ENCODE peak calls at places on chromosomes 7 and 10, in nine cellular contexts. V, T, B, W, O, F, H, S and I are unnamed samples. For H3K27me3, the result is how much of the 10 kb centered on the place peaks cover.

GRCh38 chr10:11260136-11260535 is 242.5 kb downstream of the CELF2 start:
- DNase-seq in V (no peak), T (no peak), B (no peak), W (no peak), O (no peak), F (no peak), H (no peak), S (no peak), I (no peak)

GRCh38 chr7:44393238-44394111 is 68.1 kb upstream of the CAMK2B start:
- DNase-seq in V (no peak), T (peak), B (no peak), W (no peak), O (no peak), F (no peak), H (no peak), S (no peak), I (no peak)

GRCh38 chr10:12010353-12010752 is 32.3 kb downstream of the UPF2 start:
- DNase-seq in V (no peak), T (no peak), B (no peak), W (no peak), O (no peak), F (no peak), H (no peak), S (no peak), I (no peak)

GRCh38 chr10:74822583-74823089 is 3.8 kb upstream of the KAT6B start:
- DNase-seq in V (no peak), T (no peak), B (no peak), W (no peak), O (no peak), F (no peak), H (no peak), S (no peak), I (no peak)

GRCh38 chr10:17216217-17216900 is 11.7 kb upstream of the VIM start:
- DNase-seq in V (no peak), T (no peak), B (peak), W (no peak), O (peak), F (peak), H (no peak), S (no peak), I (no peak)

GRCh38 chr10:104028146-104028545 is 57.5 kb downstream of the COL17A1 start:
- DNase-seq in V (no peak), T (no peak), B (no peak), W (no peak), O (no peak), F (peak), H (peak), S (no peak), I (no peak)

GRCh38 chr7:38294926-38295325 is 21.5 kb upstream of the TARP start:
- DNase-seq in V (no peak), T (no peak), B (no peak), W (no peak), O (no peak), F (no peak), H (no peak), S (no peak), I (no peak)

GRCh38 chr7:72334733-72335132 is 77.4 kb downstream of the CALN1 start:
- DNase-seq in V (no peak), T (no peak), B (no peak), W (no peak), O (no peak), F (no peak), H (no peak), S (no peak), I (no peak)

GRCh38 chr7:16420649-16421332 is 547 bp downstream of the CRPPA start:
- DNase-seq in V (peak), T (peak), B (peak), W (peak), O (peak), F (peak), H (peak), S (peak), I (peak)

GRCh38 chr10:98423691-98424120 is 8.7 kb upstream of the PYROXD2 start:
- DNase-seq in V (no peak), T (no peak), B (no peak), W (no peak), O (no peak), F (peak), H (no peak), S (peak), I (peak)

GRCh38 chr10:83698899-83699298 is 440.4 kb upstream of the GHITM start:
- DNase-seq in V (no peak), T (no peak), B (no peak), W (no peak), O (no peak), F (no peak), H (no peak), S (no peak), I (no peak)

GRCh38 chr10:86957471-86958108 is at the start of gene MMRN2:
- DNase-seq in V (no peak), T (no peak), B (no peak), W (no peak), O (no peak), F (no peak), H (no peak), S (no peak), I (no peak)

GRCh38 chr10:60648761-60649160 is 129.5 kb upstream of the CDK1 start:
- DNase-seq in V (no peak), T (no peak), B (no peak), W (no peak), O (no peak), F (no peak), H (no peak), S (no peak), I (no peak)

GRCh38 chr10:70886921-70887665 is 1.3 kb downstream of the PCBD1 start:
- DNase-seq in V (no peak), T (no peak), B (no peak), W (no peak), O (no peak), F (no peak), H (no peak), S (no peak), I (no peak)

GRCh38 chr7:124635416-124635815 is 130.2 kb downstream of the GPR37 start:
- DNase-seq in V (no peak), T (no peak), B (no peak), W (no peak), O (no peak), F (no peak), H (no peak), S (no peak), I (no peak)

GRCh38 chr7:48094861-48095293 is 5.8 kb downstream of the UPP1 start:
- DNase-seq in V (no peak), T (peak), B (no peak), W (no peak), O (no peak), F (no peak), H (no peak), S (no peak), I (no peak)

GRCh38 chr7:105387621-105388372 is 924 bp downstream of the SRPK2 start:
- DNase-seq in V (peak), T (peak), B (no peak), W (peak), O (peak), F (peak), H (peak), S (peak), I (peak)

GRCh38 chr10:112295853-112296830 is 12.9 kb downstream of the TECTB start:
- DNase-seq in V (no peak), T (no peak), B (no peak), W (no peak), O (no peak), F (peak), H (no peak), S (no peak), I (no peak)

GRCh38 chr10:63700209-63700934 is 179.2 kb downstream of the REEP3 start:
- DNase-seq in V (no peak), T (no peak), B (no peak), W (no peak), O (no peak), F (no peak), H (peak), S (no peak), I (no peak)

GRCh38 chr7:69246758-69247157 is 351.5 kb upstream of the AUTS2 start:
- DNase-seq in V (peak), T (no peak), B (no peak), W (no peak), O (no peak), F (no peak), H (peak), S (peak), I (no peak)

GRCh38 chr10:28728396-28728795 is 51.1 kb downstream of the BAMBI start:
- DNase-seq in V (no peak), T (no peak), B (no peak), W (no peak), O (no peak), F (peak), H (no peak), S (no peak), I (no peak)

GRCh38 chr7:154795014-154795413 is 207.9 kb downstream of the PAXIP1 start:
- DNase-seq in V (no peak), T (no peak), B (no peak), W (no peak), O (no peak), F (no peak), H (no peak), S (no peak), I (no peak)

DNA sequence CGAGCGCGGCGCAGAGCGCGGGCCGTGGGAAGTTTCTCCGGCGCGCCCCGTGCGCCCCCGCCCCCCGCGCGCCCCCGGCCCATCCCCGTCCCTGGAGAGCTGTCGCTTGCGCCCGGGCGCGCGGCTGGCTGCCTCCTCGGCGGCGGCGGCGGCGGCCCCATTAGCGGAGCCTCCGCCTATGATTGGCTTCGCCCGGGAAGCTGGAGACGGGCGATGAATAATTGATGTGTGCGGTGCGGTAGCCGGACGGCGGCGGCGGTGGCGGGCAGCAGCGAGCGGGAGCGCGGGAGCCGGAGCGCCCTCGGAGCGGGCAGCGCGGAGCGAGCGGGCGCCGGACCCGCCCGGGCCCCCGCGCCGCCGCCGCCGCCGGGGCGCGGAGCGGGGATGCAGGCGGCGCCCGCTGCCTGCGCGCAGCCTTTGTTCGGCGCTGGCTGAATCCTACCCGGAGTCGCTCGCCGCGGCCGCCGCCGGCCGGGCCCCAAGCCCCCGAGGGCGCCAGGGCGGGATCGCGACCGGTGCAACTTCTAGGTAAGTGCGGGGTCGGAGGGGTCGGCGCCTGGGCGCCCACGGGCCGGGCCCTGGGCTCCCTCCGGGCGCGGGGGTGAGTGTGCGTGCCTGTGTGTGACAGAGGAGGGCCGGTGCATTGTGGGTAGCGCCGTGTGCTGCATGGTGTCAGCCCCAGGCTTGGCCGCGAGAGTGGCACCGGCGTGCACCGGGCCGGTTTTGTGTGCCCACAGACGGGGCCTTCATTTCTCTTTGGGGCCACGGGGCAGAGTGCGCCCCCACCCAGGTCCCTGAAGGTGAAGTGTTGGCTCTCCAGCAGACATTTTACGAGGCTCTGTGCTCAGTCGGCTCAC is 103.8 kb upstream of the PPIF start:
- DNase-seq in V (peak), T (no peak), B (no peak), W (peak), O (no peak), F (no peak), H (no peak), S (peak), I (peak)
- TF ChIP-seq POLR2A in V (peak), T (no peak), B (peak), W (no peak), O (no peak), F (no peak), H (no peak), S (peak), I (no peak)

DNA sequence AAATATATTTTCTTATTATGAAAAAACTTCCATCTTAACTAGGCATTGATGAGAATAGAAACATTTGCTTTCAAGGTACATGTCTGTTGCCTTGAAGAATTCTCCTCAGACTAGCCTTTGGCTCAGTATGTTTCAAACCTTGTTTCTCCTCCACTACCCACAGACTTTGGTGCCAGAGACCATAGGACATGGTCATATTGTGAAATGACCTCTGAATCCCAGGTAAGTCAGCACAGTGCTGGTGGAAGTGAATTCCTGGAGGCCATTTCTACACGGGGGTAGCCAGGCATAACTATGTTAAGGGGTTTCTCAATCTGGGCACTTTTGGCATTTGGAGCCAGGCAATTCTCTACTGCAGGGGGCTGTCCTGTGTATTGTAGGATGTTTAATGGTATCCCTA is 112.3 kb upstream of the FAM133B start:
- DNase-seq in V (no peak), T (no peak), B (no peak), W (no peak), O (no peak), F (no peak), H (no peak), S (no peak), I (no peak)
- H3K27me3 ChIP-seq in V (under half), T (under half), B (under half), W (under half), O (under half), F (under half), H (under half), S (under half), I (under half)

GRCh38 chr7:139914861-139915300 is 85.8 kb downstream of the TBXAS1 start:
- DNase-seq in V (no peak), T (no peak), B (no peak), W (no peak), O (no peak), F (no peak), H (no peak), S (no peak), I (no peak)

GRCh38 chr7:139915301-139915863 is 86.3 kb downstream of the TBXAS1 start:
- DNase-seq in V (no peak), T (no peak), B (no peak), W (no peak), O (no peak), F (no peak), H (no peak), S (no peak), I (no peak)

GRCh38 chr7:139916717-139917395 is 87.8 kb downstream of the TBXAS1 start:
- DNase-seq in V (peak), T (no peak), B (peak), W (no peak), O (no peak), F (no peak), H (no peak), S (no peak), I (no peak)

GRCh38 chr7:139915864-139916716 is 87.0 kb downstream of the TBXAS1 start:
- DNase-seq in V (peak), T (no peak), B (peak), W (peak), O (peak), F (no peak), H (peak), S (no peak), I (peak)

DNA sequence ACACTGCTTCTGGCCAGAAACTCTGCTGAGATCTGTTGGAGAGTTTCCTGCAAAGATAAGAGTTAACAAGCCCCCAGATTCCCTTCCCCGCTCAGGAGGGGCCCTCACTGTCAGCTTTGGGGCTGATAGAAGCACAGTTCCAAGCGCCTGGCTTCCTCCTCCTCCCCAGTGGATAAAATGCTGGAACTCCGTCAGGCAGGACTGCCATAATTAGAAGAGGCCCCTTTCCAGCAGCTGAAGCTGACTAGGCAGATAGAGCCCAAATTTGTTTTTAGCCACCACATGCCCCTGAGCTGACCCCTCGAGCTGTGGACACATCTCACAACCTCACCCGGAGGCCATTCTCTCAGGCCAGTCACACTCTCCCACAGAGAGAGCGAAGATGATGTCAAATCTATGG is 89.4 kb downstream of the TBXAS1 start:
- DNase-seq in V (no peak), T (no peak), B (no peak), W (no peak), O (peak), F (no peak), H (no peak), S (no peak), I (no peak)
- TF ChIP-seq EP300 in V (no peak), T (no peak), B (no peak), W (no peak), O (peak), F (no peak), H (no peak), S (no peak), I (no peak)

GRCh38 chr10:100370976-100371706 is 24.1 kb downstream of the SCD start:
- DNase-seq in V (peak), T (peak), B (peak), W (no peak), O (peak), F (peak), H (peak), S (peak), I (peak)
- TF ChIP-seq POLR2A in V (peak), T (no peak), B (no peak), W (no peak), O (peak), F (peak), H (peak), S (peak), I (no peak)

GRCh38 chr10:43341450-43341849 is 30.0 kb upstream of the FXYD4 start:
- DNase-seq in V (no peak), T (no peak), B (no peak), W (no peak), O (no peak), F (no peak), H (no peak), S (no peak), I (no peak)
- H3K27me3 ChIP-seq in V (under half), T (under half), B (under half), W (under half), O (under half), F (under half), H (under half), S (under half), I (under half)

GRCh38 chr10:128861018-128861565 is 605.9 kb upstream of the MGMT start:
- DNase-seq in V (no peak), T (peak), B (no peak), W (no peak), O (no peak), F (no peak), H (no peak), S (no peak), I (no peak)
- TF ChIP-seq EP300 in V (no peak), T (no peak), B (no peak), W (no peak), O (no peak), F (no peak), H (no peak), S (no peak), I (no peak)

DNA sequence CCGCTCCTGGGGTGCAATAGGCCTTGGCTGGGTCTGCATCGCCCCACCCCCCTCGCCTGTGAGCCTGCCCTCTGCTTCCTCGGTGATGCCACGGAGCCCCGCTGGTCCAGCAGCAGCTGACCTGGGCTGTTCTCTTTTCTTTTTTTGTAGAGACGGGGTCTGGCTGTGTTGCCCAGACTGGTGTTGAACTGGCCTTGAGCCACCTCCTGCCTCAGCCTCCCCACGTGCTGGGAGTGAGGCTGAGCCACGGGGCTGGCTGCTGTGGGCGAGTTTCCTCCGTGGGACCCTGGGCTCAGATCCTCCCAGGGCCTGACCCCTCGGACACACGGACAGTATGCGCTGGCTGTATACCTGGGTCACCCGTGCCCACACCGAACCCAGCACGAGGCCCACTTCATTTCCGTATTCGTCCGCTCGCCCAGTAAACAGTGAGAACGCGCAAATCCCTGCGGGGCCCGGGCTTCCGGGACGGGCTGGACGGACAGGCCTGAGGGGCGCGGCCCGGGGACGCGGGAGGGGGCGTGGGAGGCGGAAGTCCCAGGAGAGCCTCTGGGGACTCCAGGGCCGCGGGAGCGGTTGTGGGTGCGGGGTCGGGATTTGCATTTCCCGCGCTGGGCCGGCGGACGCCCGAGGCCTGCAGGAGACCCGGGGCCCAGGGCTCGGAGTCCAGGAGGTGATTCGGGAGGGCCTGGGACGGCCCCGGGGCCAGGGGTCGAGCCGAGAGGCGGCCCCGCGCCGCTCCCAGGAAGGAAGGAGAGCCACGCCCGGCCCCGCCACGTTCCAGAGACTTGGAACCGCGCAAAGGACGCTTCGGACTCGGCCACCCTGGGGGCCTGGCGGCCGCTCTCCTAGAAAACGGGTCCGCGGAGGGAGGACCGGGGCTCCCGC is 57.8 kb upstream of the DNAJB6 start:
- DNase-seq in V (peak), T (no peak), B (no peak), W (peak), O (peak), F (no peak), H (no peak), S (peak), I (peak)
- TF ChIP-seq POLR2A in V (peak), T (no peak), B (no peak), W (no peak), O (no peak), F (no peak), H (no peak), S (no peak), I (no peak)

GRCh38 chr10:6579904-6580278 is at the start of gene PRKCQ:
- DNase-seq in V (peak), T (no peak), B (no peak), W (no peak), O (no peak), F (no peak), H (no peak), S (no peak), I (no peak)

GRCh38 chr10:6579193-6579903 is 728 bp downstream of the PRKCQ start:
- DNase-seq in V (no peak), T (no peak), B (no peak), W (no peak), O (peak), F (no peak), H (no peak), S (no peak), I (no peak)

GRCh38 chr10:6581750-6582697 is 1.9 kb upstream of the PRKCQ start:
- DNase-seq in V (no peak), T (no peak), B (no peak), W (no peak), O (peak), F (no peak), H (no peak), S (no peak), I (no peak)

GRCh38 chr10:6578221-6579192 is 1.6 kb downstream of the PRKCQ start:
- DNase-seq in V (no peak), T (no peak), B (no peak), W (no peak), O (no peak), F (no peak), H (no peak), S (no peak), I (no peak)

GRCh38 chr10:6580279-6581029 is 378 bp upstream of the PRKCQ start:
- DNase-seq in V (peak), T (no peak), B (no peak), W (peak), O (peak), F (peak), H (peak), S (peak), I (peak)
- H3K27me3 ChIP-seq in V (under half), T (under half), B (under half), W (under half), O (under half), F (under half), H (under half), S (under half), I (under half)